ENCODE peak calls at places on chromosomes 5 and 9, in six cellular contexts. L is heart right ventricle, O is body of pancreas, H is IMR-90, S is left ventricle myocardium inferior, T is endothelial cell of umbilical vein. A is an unnamed sample. For H3K9me3 and H3K4me1, the result is how much of the 10 kb centered on the place peaks cover.

GRCh38 chr5:13786016-13786415 is 158.5 kb downstream of the DNAH5 start:
- DNase-seq in S (no peak), O (no peak), T (no peak), L (no peak), H (no peak), A (no peak)

GRCh38 chr5:103428411-103428871 is 134.1 kb downstream of the NUDT12 start:
- DNase-seq in T (no peak), S (peak), L (peak), O (peak), H (peak), A (peak)

GRCh38 chr5:158899792-158900191 is 199.9 kb downstream of the EBF1 start:
- DNase-seq in O (peak), S (peak), T (no peak), H (no peak), L (peak), A (no peak)

GRCh38 chr5:14481299-14481799 is 100.2 kb upstream of the OTULINL start:
- DNase-seq in O (no peak), H (no peak), L (no peak), T (no peak), S (no peak), A (no peak)

GRCh38 chr5:181164076-181164952 is 16.9 kb downstream of the OR2V2 start:
- DNase-seq in O (no peak), S (no peak), H (peak), T (no peak), L (no peak), A (peak)

GRCh38 chr9:121305269-121305994 is 37.5 kb downstream of the GSN start:
- DNase-seq in T (no peak), O (peak), H (no peak), S (peak), L (peak), A (no peak)

GRCh38 chr9:35306281-35306680 is 144.5 kb downstream of the UNC13B start:
- DNase-seq in T (no peak), H (peak), S (no peak), O (no peak), L (no peak), A (peak)

GRCh38 chr9:137068539-137069507 is 1.5 kb downstream of the SAPCD2 start:
- DNase-seq in S (no peak), L (no peak), O (no peak), T (no peak), H (no peak), A (no peak)

GRCh38 chr5:149153751-149154610 is 12.7 kb downstream of the ABLIM3 start:
- DNase-seq in T (no peak), O (peak), H (peak), S (peak), L (peak), A (no peak)

GRCh38 chr9:5263568-5264218 is 32.5 kb downstream of the INSL4 start:
- DNase-seq in S (no peak), O (peak), L (no peak), T (peak), H (no peak), A (peak)

GRCh38 chr5:146440348-146440747 is 6.8 kb upstream of the TCERG1 start:
- DNase-seq in H (no peak), L (no peak), S (no peak), T (no peak), O (no peak), A (no peak)

GRCh38 chr5:151100690-151101089 is 19.9 kb upstream of the TNIP1 start:
- DNase-seq in H (no peak), L (no peak), T (no peak), S (no peak), O (no peak), A (no peak)

GRCh38 chr5:74938250-74938649 is 72.1 kb upstream of the FAM169A start:
- DNase-seq in T (no peak), H (peak), L (no peak), S (no peak), O (no peak), A (no peak)

GRCh38 chr5:35745193-35745592 is 111.5 kb upstream of the IL7R start:
- DNase-seq in S (no peak), T (no peak), L (no peak), O (no peak), H (no peak), A (no peak)

GRCh38 chr9:79257215-79257614 is 314.6 kb upstream of the TLE4 start:
- DNase-seq in H (no peak), O (peak), L (no peak), T (no peak), S (no peak), A (peak)

GRCh38 chr5:107869459-107870115 is 198.8 kb upstream of the EFNA5 start:
- DNase-seq in L (no peak), S (no peak), O (no peak), H (peak), T (peak), A (no peak)

GRCh38 chr5:39760385-39761198 is 335.8 kb upstream of the DAB2 start:
- DNase-seq in T (peak), L (peak), H (peak), S (peak), O (peak), A (no peak)
- H3K27ac ChIP-seq in T (no peak), L (peak), H (peak), S (peak), O (no peak), A (no peak)

DNA sequence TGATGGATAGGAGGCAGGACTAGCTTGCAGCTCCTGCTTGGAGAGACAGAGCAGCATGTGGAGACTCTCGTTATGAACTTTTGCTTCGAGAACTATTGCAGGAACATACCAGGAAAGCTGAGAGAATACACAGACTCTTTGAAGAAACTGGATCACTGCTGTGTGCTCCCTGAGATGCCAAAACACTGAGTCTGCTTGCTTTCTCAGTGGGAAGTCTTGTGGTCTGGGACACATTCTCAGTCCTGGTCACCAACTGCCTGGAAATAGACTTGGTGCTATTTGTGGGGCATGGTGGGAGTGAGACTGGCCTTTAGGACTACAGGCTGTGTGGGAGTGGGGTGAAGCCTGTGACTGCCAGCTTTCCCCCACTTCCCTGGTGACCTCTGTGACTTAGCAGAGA is 252.6 kb downstream of the MED10 start:
- DNase-seq in S (no peak), L (no peak), O (no peak), H (no peak), T (no peak), A (no peak)
- H3K9me3 ChIP-seq in S (under half), L (under half), O (under half), H (under half), T (under half), A (under half)

GRCh38 chr5:172444626-172445365 is 9.5 kb downstream of the SH3PXD2B start:
- DNase-seq in L (no peak), O (no peak), H (no peak), T (no peak), S (no peak), A (no peak)
- H3K4me1 ChIP-seq in L (half or more), O (under half), H (under half), T (under half), S (under half), A (under half)

GRCh38 chr9:86977205-86977835 is 30.0 kb upstream of the GAS1 start:
- DNase-seq in S (no peak), T (no peak), L (no peak), H (peak), O (no peak), A (no peak)

GRCh38 chr9:86978413-86978812 is 31.1 kb upstream of the GAS1 start:
- DNase-seq in L (no peak), H (peak), T (no peak), S (no peak), O (no peak), A (no peak)

GRCh38 chr9:86980802-86981201 is 33.5 kb upstream of the GAS1 start:
- DNase-seq in L (no peak), T (no peak), S (no peak), H (no peak), O (no peak), A (no peak)

GRCh38 chr9:86978986-86979385 is 31.7 kb upstream of the GAS1 start:
- DNase-seq in T (no peak), L (no peak), S (no peak), H (peak), O (no peak), A (no peak)

GRCh38 chr9:86979686-86980085 is 32.4 kb upstream of the GAS1 start:
- DNase-seq in H (no peak), O (no peak), T (no peak), L (no peak), S (no peak), A (no peak)
- H3K27ac ChIP-seq in H (no peak), O (no peak), T (no peak), L (peak), S (peak), A (no peak)

GRCh38 chr5:130231786-130232185 is 327.5 kb downstream of the CHSY3 start:
- DNase-seq in S (no peak), H (no peak), O (no peak), T (no peak), L (no peak), A (no peak)
- H3K9me3 ChIP-seq in S (under half), H (under half), O (under half), T (under half), L (under half), A (under half)

GRCh38 chr9:123237220-123237619 is 31.2 kb downstream of the STRBP start:
- DNase-seq in O (no peak), T (no peak), H (no peak), L (no peak), S (no peak), A (no peak)

GRCh38 chr9:123232332-123232731 is 36.1 kb downstream of the STRBP start:
- DNase-seq in O (no peak), H (no peak), T (no peak), L (no peak), S (no peak), A (no peak)

GRCh38 chr9:123235448-123235847 is 32.9 kb downstream of the STRBP start:
- DNase-seq in H (no peak), L (no peak), O (no peak), T (no peak), S (no peak), A (no peak)

GRCh38 chr9:123238364-123238763 is 30.0 kb downstream of the STRBP start:
- DNase-seq in O (no peak), L (no peak), H (no peak), T (no peak), S (no peak), A (peak)

DNA sequence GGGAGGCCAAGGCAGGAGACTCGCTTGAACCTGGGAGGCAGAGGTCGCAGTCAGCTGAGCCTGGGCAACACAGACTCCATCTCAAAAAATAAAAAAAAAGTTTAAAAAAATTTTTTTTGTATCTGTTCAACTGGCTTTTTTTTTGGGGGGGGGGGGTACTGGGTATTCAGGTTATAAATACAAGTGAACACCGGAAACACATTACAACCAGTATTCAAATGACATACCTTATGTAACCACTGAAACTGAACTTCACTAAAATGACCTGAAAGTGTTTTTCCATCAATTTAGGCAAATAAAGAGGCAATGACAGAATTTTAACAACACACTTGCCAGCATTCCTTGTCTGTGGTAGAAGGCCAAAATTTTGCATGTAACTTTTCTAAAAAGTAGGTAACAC is 33.5 kb downstream of the STRBP start:
- DNase-seq in O (no peak), H (no peak), T (no peak), S (no peak), L (no peak), A (no peak)
- H3K4me1 ChIP-seq in O (under half), H (under half), T (under half), S (under half), L (under half), A (under half)

DNA sequence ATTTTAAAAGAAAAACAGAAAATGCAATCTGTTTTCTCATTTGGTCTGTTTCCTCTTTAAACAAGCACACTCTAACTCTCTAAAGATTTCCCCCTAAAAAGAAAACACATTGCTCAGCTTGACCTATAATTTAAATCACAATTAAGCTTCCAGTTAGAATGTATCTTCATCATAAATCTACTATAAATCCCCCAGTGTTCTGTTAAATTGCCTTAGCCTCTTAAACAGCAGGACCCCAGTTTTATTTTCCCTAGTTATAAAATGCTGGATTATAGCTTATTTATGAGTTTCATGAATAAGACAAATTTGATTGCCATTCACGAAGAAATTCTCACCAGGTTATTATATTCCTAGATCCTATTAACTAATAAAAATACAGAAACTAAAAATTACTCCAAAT is 8.6 kb upstream of the SMC2 start:
- DNase-seq in L (no peak), S (no peak), H (no peak), O (no peak), T (no peak), A (peak)
- H3K27ac ChIP-seq in L (no peak), S (no peak), H (no peak), O (no peak), T (no peak), A (no peak)

DNA sequence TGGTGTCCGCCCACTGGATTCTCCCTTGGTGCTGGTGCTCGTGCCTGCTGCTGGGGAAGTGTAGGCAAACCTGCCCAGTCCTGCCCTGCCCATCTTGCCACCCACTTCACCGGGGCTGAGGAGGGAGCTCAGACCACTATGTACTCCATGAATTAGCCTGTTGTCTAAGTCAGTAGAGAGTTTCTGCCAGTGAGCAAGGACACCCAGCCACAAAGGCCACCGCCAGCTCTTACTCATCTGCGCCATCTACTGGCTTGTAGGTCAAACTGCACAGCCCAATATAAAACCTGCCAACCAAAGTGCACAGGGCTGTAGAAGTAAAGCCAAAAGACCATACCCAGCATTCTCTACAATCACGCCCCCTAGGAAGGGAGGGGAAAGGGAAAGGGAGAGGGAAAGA is 102.3 kb downstream of the GLIS3 start:
- DNase-seq in O (no peak), T (no peak), H (no peak), S (no peak), L (no peak), A (peak)
- H3K9me3 ChIP-seq in O (under half), T (under half), H (under half), S (half or more), L (half or more), A (under half)

GRCh38 chr5:134551891-134552290 is 26.4 kb downstream of the JADE2 start:
- DNase-seq in O (no peak), H (peak), T (peak), S (no peak), L (no peak), A (no peak)
- H3K4me1 ChIP-seq in O (half or more), H (half or more), T (half or more), S (half or more), L (half or more), A (under half)